ENCODE peak calls at places on chromosomes 11 and 22, in nine cellular contexts. E, Y, I, J, T, P, G, H and B are unnamed samples.

GRCh38 chr11:134901536-134901935 is 489.5 kb upstream of the B3GAT1 start:
- DNase-seq in J (no peak), I (no peak), G (no peak), T (no peak), E (no peak), P (no peak), Y (no peak), H (no peak), B (no peak)

GRCh38 chr11:70135142-70136132 is 57.3 kb downstream of the ANO1 start:
- DNase-seq in G (no peak), E (no peak), J (peak), H (no peak), T (no peak), P (no peak), Y (no peak), I (no peak), B (no peak)

GRCh38 chr22:43345356-43345755 is 2.2 kb upstream of the SCUBE1 start:
- DNase-seq in J (no peak), H (no peak), T (no peak), P (no peak), G (no peak), E (no peak), I (no peak), Y (no peak), B (no peak)

GRCh38 chr11:17986711-17987220 is 26.1 kb downstream of the SERGEF start:
- DNase-seq in P (no peak), H (no peak), J (no peak), T (no peak), Y (no peak), G (no peak), E (no peak), I (no peak), B (no peak)

GRCh38 chr11:117916956-117917355 is 12.2 kb downstream of the TMPRSS13 start:
- DNase-seq in J (no peak), T (no peak), Y (no peak), E (no peak), G (no peak), P (no peak), I (no peak), H (no peak), B (peak)

GRCh38 chr11:3609416-3610265 is 32.2 kb downstream of the ART5 start:
- DNase-seq in H (peak), I (no peak), E (no peak), P (peak), G (peak), J (no peak), T (no peak), Y (no peak), B (no peak)

GRCh38 chr22:43331064-43331435 is 12.1 kb downstream of the SCUBE1 start:
- DNase-seq in H (no peak), T (no peak), G (no peak), J (no peak), P (no peak), I (no peak), Y (no peak), E (no peak), B (no peak)

GRCh38 chr11:112794321-112794720 is 166.9 kb upstream of the NCAM1 start:
- DNase-seq in P (no peak), T (no peak), J (no peak), Y (no peak), G (no peak), H (no peak), I (no peak), E (no peak), B (no peak)

GRCh38 chr11:70804174-70804855 is 406.0 kb downstream of the CTTN start:
- DNase-seq in J (no peak), G (no peak), P (no peak), I (no peak), T (no peak), H (no peak), E (no peak), Y (no peak), B (no peak)

GRCh38 chr22:43188829-43189545 is 2.1 kb upstream of the TTLL12 start:
- DNase-seq in E (no peak), T (no peak), J (no peak), P (no peak), Y (no peak), H (no peak), G (no peak), I (no peak), B (no peak)

GRCh38 chr11:107427569-107428180 is 29.9 kb downstream of the CWF19L2 start:
- DNase-seq in P (no peak), G (no peak), I (no peak), H (no peak), T (no peak), J (no peak), Y (no peak), E (no peak), B (no peak)

GRCh38 chr22:47372111-47372581 is 609.7 kb downstream of the TBC1D22A start:
- DNase-seq in T (no peak), E (peak), I (no peak), J (peak), Y (no peak), P (no peak), G (no peak), H (no peak), B (no peak)

GRCh38 chr11:128582496-128583366 is 4.6 kb downstream of the ETS1 start:
- DNase-seq in Y (no peak), I (no peak), H (no peak), T (no peak), E (no peak), G (peak), P (no peak), J (no peak), B (peak)

GRCh38 chr11:123801765-123802164 is 4.4 kb downstream of the OR6M1 start:
- DNase-seq in G (no peak), E (no peak), J (no peak), I (no peak), H (no peak), T (no peak), P (no peak), Y (no peak), B (no peak)

GRCh38 chr11:33690290-33691050 is 10.2 kb downstream of the C11orf91 start:
- DNase-seq in J (peak), G (peak), I (no peak), P (no peak), Y (peak), E (peak), H (peak), T (no peak), B (peak)

GRCh38 chr11:102438311-102439062 is 14.1 kb downstream of the TMEM123 start:
- DNase-seq in Y (no peak), P (no peak), E (no peak), I (no peak), G (no peak), T (no peak), H (no peak), J (peak), B (no peak)

GRCh38 chr22:21832291-21833290 is 34.9 kb downstream of the MAPK1 start:
- DNase-seq in Y (no peak), J (no peak), T (no peak), P (peak), G (no peak), I (no peak), E (no peak), H (peak), B (no peak)

GRCh38 chr11:94558468-94558867 is 8.7 kb upstream of the PIWIL4 start:
- DNase-seq in I (no peak), J (no peak), E (no peak), P (no peak), H (no peak), G (no peak), T (no peak), Y (no peak), B (no peak)

GRCh38 chr11:66071326-66071870 is 1.3 kb downstream of the PACS1 start:
- DNase-seq in H (no peak), Y (no peak), G (no peak), T (no peak), E (peak), J (no peak), P (no peak), I (no peak), B (no peak)

GRCh38 chr22:44157916-44158618 is 22.7 kb upstream of the PARVG start:
- DNase-seq in G (no peak), E (no peak), Y (no peak), H (no peak), J (no peak), T (no peak), I (no peak), P (no peak), B (no peak)

GRCh38 chr11:70500076-70500847 is 101.9 kb downstream of the CTTN start:
- DNase-seq in T (no peak), I (no peak), G (no peak), P (no peak), H (no peak), Y (no peak), J (no peak), E (no peak), B (peak)

DNA sequence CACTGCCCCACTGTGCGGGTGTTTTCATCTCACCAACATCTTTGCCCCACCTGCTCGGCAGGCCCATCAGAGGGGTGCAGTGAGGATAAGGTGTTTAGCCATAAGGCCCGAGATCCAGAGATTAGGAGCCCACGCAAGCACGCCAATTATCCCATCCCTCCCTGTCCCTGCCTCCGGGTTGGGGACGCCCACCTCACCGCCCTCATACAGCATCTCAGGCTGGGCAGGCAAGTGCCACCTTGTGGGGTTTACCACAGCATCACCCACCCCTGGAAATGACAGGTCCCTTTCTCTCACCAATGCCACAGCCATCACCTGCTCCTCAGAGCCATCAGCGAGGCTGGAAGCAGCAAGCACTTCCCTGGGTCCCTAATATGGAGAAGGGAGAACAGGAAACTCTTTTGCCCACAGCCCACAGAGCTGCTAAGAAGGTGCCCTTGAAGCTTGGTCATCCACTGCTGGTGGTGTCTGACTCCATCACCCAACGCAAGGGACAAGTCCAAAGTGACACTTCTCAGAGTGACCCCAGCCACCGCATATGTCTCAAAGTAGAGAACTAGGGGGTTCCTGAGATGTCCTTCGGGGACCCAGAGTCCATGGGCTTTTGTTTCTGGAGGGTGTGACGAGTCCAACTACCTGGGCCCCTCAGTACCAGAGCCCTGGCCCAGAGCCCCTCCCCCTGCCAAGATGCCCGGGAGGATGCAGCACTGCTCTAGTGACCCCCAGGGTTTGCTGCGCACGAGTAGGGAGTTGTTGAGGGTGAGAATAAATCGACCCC is 15.8 kb downstream of the VPS37C start:
- DNase-seq in Y (no peak), J (no peak), P (no peak), E (no peak), H (no peak), G (no peak), T (no peak), I (no peak), B (peak)
- H3K27ac ChIP-seq in Y (no peak), J (no peak), P (no peak), E (no peak), H (no peak), G (no peak), T (no peak), I (no peak), B (no peak)

DNA sequence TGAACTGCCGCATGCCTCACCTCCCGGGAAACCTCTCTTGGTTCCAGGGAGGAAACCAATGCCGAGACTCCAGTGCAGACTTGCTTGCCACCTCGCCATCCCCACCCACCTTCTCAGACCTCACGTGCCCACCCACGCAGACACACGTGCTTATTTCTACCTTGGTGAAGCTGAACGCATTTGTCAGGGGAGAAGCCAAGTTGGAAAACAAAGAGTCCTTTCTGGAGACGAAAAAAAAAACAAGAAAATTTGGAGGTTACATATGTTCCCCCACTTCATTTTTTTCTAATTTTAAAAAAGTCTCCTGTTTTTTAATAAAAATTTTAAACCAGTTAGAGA is 212.4 kb downstream of the TENM4 start:
- DNase-seq in E (no peak), J (no peak), G (no peak), Y (no peak), H (no peak), I (no peak), P (no peak), T (no peak), B (no peak)
- TF ChIP-seq POLR2A in E (no peak), J (no peak), G (no peak), Y (no peak), H (no peak), I (no peak), P (no peak), T (no peak), B (no peak)

GRCh38 chr11:62546244-62546936 is at the start of gene AHNAK:
- DNase-seq in G (peak), I (peak), E (peak), H (peak), J (peak), T (no peak), Y (peak), P (peak), B (peak)
- H3K27ac ChIP-seq in G (peak), I (peak), E (peak), H (peak), J (peak), T (peak), Y (peak), P (peak), B (peak)

DNA sequence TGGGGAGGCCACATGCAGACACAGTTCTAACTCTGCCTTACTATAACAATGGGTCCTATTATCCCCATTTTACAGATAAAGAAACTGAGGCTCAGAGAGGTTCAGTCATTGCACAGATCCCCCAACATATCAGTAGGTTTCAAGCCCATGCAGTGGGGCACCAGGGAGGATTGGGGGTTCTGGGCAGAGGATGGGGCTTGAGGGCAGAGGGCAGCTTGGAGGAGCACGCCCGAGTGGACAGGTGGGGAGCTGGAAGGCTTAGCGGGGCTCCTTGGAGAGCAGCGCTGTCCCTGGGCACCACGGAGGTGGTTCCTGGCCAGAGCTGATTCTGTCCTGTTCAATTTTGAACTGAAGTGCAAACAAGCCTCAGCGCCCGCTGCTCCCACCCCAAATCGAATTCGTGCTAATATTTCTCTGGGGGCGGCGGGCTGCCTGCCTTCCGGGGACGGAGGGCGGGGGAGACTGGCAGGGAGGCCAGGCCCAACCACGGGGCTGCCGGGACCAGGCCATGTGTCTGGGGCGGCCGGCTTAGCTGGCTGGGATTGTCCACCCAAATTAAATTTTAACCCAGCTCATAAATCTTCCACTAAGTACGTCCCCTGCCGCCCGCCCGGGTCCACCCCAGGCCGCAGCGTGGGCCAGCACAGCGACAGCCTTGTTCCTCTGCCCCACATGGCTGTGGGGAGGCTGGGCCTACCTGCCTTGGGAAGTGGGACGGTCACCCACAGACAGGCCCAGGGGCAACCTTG is 49.4 kb downstream of the FLRT1 start:
- DNase-seq in G (peak), J (peak), E (no peak), I (peak), H (no peak), Y (no peak), T (no peak), P (no peak), B (no peak)
- TF ChIP-seq POLR2A in G (no peak), J (no peak), E (no peak), I (no peak), H (no peak), Y (no peak), T (no peak), P (no peak), B (no peak)

GRCh38 chr11:108852701-108853100 is 187.8 kb downstream of the DDX10 start:
- DNase-seq in H (no peak), J (no peak), T (no peak), P (no peak), I (no peak), Y (no peak), E (no peak), G (no peak), B (no peak)
- H3K27ac ChIP-seq in H (no peak), J (no peak), T (no peak), P (no peak), I (no peak), Y (no peak), E (no peak), G (no peak), B (no peak)

GRCh38 chr11:57711414-57712255 is at the start of gene MED19:
- DNase-seq in G (peak), Y (peak), J (peak), P (peak), I (peak), T (peak), H (peak), E (peak), B (peak)
- TF ChIP-seq POLR2A in G (peak), Y (no peak), J (no peak), P (no peak), I (peak), T (peak), H (peak), E (no peak), B (no peak)

GRCh38 chr22:23889620-23890019 is 4.6 kb upstream of the MIF start:
- DNase-seq in E (no peak), P (no peak), J (peak), H (peak), G (no peak), Y (no peak), T (no peak), I (no peak), B (no peak)
- H3K27ac ChIP-seq in E (no peak), P (no peak), J (no peak), H (no peak), G (no peak), Y (peak), T (no peak), I (no peak), B (no peak)

DNA sequence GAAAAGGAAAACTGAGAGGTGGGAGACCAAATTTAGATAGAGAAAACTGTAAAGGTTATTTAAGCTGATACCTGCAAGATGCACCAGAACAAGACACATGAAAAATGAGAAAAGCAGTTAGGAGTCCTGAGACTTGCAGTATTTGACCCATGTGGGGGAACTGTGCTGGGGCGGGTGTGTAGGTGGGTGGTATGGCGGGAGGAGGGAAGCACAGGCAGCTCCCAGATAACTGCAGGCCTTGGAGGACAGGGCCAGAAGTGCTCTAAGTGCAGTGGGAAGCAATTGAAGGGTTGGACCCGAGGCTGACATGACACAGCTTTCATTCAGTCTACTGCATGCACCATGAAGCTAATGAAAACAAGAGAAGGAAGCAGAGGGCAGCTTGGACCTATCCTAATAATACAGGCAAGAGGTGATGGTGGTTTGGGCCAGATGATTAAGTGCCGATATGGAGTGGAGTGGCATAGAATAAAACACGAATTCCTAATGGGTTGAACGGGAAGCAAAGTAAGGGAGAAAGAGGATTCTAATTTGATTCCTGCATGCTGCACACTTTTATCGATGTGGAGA is 48.0 kb upstream of the ANO3 start:
- DNase-seq in J (no peak), T (no peak), E (no peak), G (no peak), I (no peak), Y (no peak), P (no peak), H (no peak), B (no peak)
- TF ChIP-seq POLR2A in J (no peak), T (no peak), E (no peak), G (no peak), I (no peak), Y (no peak), P (no peak), H (no peak), B (no peak)